ENCODE peak calls at places on chromosomes 11 and 22, in five cellular contexts. One of them, this sample, is unnamed.

GRCh38 chr11:67375320-67376021 is 2.1 kb upstream of the CLCF1 start:
- DNase-seq in A549: peak
- DNase-seq in IMR-90: no peak
- DNase-seq in HepG2: no peak
- DNase-seq in HCT116: no peak
- DNase-seq in this sample: no peak

GRCh38 chr22:46149493-46149997 is 781 bp upstream of the PPARA start:
- DNase-seq in A549: no peak
- DNase-seq in HCT116: no peak
- DNase-seq in IMR-90: no peak
- DNase-seq in HepG2: no peak
- DNase-seq in this sample: peak

GRCh38 chr11:59266491-59266890 is 53.8 kb upstream of the MPEG1 start:
- DNase-seq in HepG2: no peak
- DNase-seq in IMR-90: no peak
- DNase-seq in A549: no peak
- DNase-seq in HCT116: no peak
- DNase-seq in this sample: no peak

GRCh38 chr22:30209642-30210041 is 36.9 kb downstream of the LIF start:
- DNase-seq in HCT116: no peak
- DNase-seq in IMR-90: no peak
- DNase-seq in A549: no peak
- DNase-seq in HepG2: no peak
- DNase-seq in this sample: no peak

GRCh38 chr22:18118345-18118915 is 7.8 kb downstream of the TUBA8 start:
- DNase-seq in HepG2: no peak
- DNase-seq in IMR-90: no peak
- DNase-seq in A549: no peak
- DNase-seq in HCT116: no peak
- DNase-seq in this sample: no peak

GRCh38 chr11:115741376-115741775 is 237.2 kb upstream of the CADM1 start:
- DNase-seq in HCT116: no peak
- DNase-seq in IMR-90: no peak
- DNase-seq in A549: no peak
- DNase-seq in HepG2: no peak
- DNase-seq in this sample: no peak

GRCh38 chr11:109435121-109435742 is 13.2 kb downstream of the C11orf87 start:
- DNase-seq in A549: no peak
- DNase-seq in HCT116: no peak
- DNase-seq in IMR-90: peak
- DNase-seq in HepG2: no peak
- DNase-seq in this sample: no peak

GRCh38 chr11:2752923-2753322 is 53.1 kb upstream of the KCNQ1OT1 start:
- DNase-seq in A549: no peak
- DNase-seq in HCT116: no peak
- DNase-seq in IMR-90: peak
- DNase-seq in HepG2: no peak
- DNase-seq in this sample: no peak

GRCh38 chr11:45737056-45737455 is 67.9 kb upstream of the SLC35C1 start:
- DNase-seq in IMR-90: no peak
- DNase-seq in A549: no peak
- DNase-seq in HepG2: no peak
- DNase-seq in HCT116: no peak
- DNase-seq in this sample: no peak

GRCh38 chr22:39994046-39994565 is 648 bp upstream of the FAM83F start:
- DNase-seq in HepG2: no peak
- DNase-seq in HCT116: no peak
- DNase-seq in IMR-90: peak
- DNase-seq in A549: no peak
- DNase-seq in this sample: peak
- TF ChIP-seq CEBPB in HepG2: no peak
- TF ChIP-seq CEBPB in HCT116: no peak
- TF ChIP-seq CEBPB in IMR-90: no peak
- TF ChIP-seq CEBPB in A549: no peak
- TF ChIP-seq CEBPB in this sample: no peak

GRCh38 chr11:1517117-1518005 is 30.8 kb upstream of the MOB2 start:
- DNase-seq in IMR-90: no peak
- DNase-seq in HepG2: no peak
- DNase-seq in HCT116: no peak
- DNase-seq in A549: no peak
- DNase-seq in this sample: no peak

GRCh38 chr11:1516273-1517067 is 29.9 kb upstream of the MOB2 start:
- DNase-seq in HepG2: no peak
- DNase-seq in IMR-90: peak
- DNase-seq in HCT116: no peak
- DNase-seq in A549: no peak
- DNase-seq in this sample: no peak

GRCh38 chr11:1513326-1514296 is 27.0 kb upstream of the MOB2 start:
- DNase-seq in HepG2: no peak
- DNase-seq in HCT116: no peak
- DNase-seq in IMR-90: no peak
- DNase-seq in A549: no peak
- DNase-seq in this sample: no peak

GRCh38 chr11:1514349-1515061 is 27.9 kb upstream of the MOB2 start:
- DNase-seq in IMR-90: no peak
- DNase-seq in HepG2: no peak
- DNase-seq in HCT116: no peak
- DNase-seq in A549: no peak
- DNase-seq in this sample: no peak

DNA sequence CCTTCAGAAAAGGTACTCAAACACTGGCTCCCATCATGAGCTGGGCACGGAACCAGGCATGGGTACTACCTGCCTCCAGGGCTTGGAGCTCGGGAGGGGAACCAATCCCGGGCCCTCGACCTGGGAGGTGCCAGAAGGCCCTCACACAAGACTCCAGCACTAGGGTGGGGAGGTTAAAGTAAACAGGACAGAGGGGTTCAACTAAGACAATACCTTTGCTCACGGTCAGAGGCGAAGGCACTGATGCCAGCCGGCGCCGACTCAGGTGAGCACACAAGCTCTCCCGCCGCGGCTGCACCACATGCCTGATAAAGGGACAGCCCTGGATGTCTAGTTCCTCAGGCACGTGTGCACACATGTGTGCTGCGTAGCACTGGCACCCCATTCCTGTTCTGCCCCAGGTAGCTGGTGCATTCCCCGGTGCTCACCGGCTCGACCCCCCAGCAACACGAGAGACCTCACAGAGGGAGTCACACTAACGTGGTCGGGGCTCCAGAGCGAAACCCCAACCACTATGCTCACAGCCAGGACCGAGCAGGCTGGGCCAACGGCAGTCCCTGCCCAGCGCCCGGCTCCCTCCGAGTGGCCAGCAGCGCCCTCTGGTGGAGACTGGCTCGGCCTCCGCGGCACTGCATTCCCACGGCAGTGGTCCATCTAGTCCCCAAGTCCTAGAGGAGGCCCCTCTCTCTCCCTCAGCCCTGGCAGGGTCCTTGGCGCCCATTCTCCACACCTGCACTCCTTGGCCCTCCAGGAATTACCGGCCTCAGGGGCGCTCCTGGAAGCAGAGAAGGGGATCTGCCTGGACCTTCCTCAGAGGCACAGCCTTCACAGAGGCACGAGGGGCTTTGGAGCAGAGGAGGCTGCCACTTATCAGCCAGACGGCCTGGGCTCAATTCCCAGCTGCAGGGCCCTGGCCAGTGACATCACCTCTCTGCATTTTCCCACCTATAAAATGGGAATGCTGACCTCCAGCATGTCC is 28.8 kb upstream of the MOB2 start:
- DNase-seq in IMR-90: peak
- DNase-seq in HepG2: peak
- DNase-seq in HCT116: peak
- DNase-seq in A549: peak
- DNase-seq in this sample: peak
- TF ChIP-seq CEBPB in IMR-90: no peak
- TF ChIP-seq CEBPB in HepG2: no peak
- TF ChIP-seq CEBPB in HCT116: no peak
- TF ChIP-seq CEBPB in A549: no peak
- TF ChIP-seq CEBPB in this sample: no peak

GRCh38 chr11:44611687-44612437 is 46.4 kb downstream of the CD82 start:
- DNase-seq in HCT116: no peak
- DNase-seq in IMR-90: no peak
- DNase-seq in A549: no peak
- DNase-seq in HepG2: no peak
- DNase-seq in this sample: no peak
- TF ChIP-seq CEBPB in HCT116: no peak
- TF ChIP-seq CEBPB in IMR-90: no peak
- TF ChIP-seq CEBPB in A549: no peak
- TF ChIP-seq CEBPB in HepG2: no peak
- TF ChIP-seq CEBPB in this sample: no peak

DNA sequence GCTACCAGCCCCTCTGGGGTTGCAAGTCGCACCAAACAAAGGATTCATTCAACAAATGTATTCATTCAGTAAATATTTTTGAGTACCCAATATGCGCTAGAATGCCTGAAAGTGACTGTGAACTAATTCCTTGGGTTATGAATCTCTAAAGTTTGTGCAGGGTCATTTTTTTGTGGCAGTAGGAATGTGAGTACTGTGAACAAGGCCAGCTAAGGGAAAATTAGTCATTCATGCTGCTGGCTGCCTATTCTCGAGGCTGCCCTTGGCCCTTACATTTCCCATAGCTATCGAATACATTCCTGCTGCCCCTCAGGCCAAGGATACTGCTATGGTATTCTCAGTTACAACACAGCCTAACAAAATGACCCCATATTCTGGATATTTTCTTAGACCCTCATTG is 141.6 kb downstream of the TRPC6 start:
- DNase-seq in IMR-90: peak
- DNase-seq in A549: no peak
- DNase-seq in HCT116: no peak
- DNase-seq in HepG2: no peak
- DNase-seq in this sample: no peak
- TF ChIP-seq CEBPB in IMR-90: no peak
- TF ChIP-seq CEBPB in A549: no peak
- TF ChIP-seq CEBPB in HCT116: no peak
- TF ChIP-seq CEBPB in HepG2: no peak
- TF ChIP-seq CEBPB in this sample: no peak

GRCh38 chr11:9264381-9265210 is 554 bp downstream of the DENND5A start:
- DNase-seq in HepG2: no peak
- DNase-seq in IMR-90: peak
- DNase-seq in HCT116: no peak
- DNase-seq in A549: peak
- DNase-seq in this sample: peak
- TF ChIP-seq CEBPB in HepG2: no peak
- TF ChIP-seq CEBPB in IMR-90: peak
- TF ChIP-seq CEBPB in HCT116: no peak
- TF ChIP-seq CEBPB in A549: no peak
- TF ChIP-seq CEBPB in this sample: no peak

DNA sequence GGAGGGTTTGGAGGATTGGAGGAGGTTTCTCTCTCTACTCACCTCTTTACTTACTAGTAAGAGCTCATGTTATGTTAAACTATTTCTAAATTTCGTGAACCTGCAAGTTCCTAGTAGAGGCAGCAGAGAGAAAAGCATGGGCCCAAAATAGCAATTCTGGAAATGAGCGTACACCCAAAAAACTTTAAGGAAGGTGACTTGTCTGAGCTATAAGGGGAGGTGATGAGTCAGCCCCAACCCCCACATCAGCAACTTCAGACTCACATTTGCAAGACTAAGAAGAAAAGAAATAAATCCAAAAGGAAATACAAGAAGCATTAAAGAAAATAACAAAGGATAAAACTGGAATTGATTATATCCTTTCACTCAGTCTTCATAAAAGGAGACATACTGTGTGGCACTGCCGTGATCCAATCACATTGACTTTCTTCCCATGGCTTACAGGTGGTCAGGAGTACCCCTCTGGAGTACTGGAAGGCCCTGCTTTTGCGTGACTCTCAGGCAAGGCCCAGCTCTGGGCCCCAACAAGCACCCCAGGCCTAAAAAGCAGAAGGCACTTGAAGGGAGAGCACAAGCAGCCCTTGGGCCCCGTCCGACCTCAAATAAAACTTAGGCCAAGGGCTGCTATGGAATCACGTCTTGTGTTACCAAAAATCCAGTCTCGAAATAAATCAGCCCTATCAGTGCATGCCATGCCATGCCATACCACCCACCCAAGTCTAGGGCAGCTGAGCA is 14.3 kb downstream of the PACSIN2 start:
- DNase-seq in A549: no peak
- DNase-seq in IMR-90: peak
- DNase-seq in HCT116: no peak
- DNase-seq in HepG2: no peak
- DNase-seq in this sample: peak
- TF ChIP-seq CEBPB in A549: no peak
- TF ChIP-seq CEBPB in IMR-90: no peak
- TF ChIP-seq CEBPB in HCT116: no peak
- TF ChIP-seq CEBPB in HepG2: no peak
- TF ChIP-seq CEBPB in this sample: no peak